ENCODE peak calls at places on chromosomes 3 and 15, in ten cellular contexts. K, X, B, Y, G, F, C, N, H and O are unnamed samples.

GRCh38 chr3:32391643-32392529 is at the start of gene CMTM7:
- DNase-seq in K (peak), X (peak), B (peak), Y (no peak), G (peak), F (peak), C (peak), N (peak), H (peak), O (peak)

GRCh38 chr15:52144656-52145055 is 32.1 kb upstream of the BCL2L10 start:
- DNase-seq in K (no peak), X (peak), B (no peak), Y (no peak), G (no peak), F (no peak), C (no peak), N (no peak), H (no peak), O (no peak)

GRCh38 chr3:120025520-120025919 is 68.7 kb downstream of the GSK3B start:
- DNase-seq in K (no peak), X (peak), B (no peak), Y (no peak), G (no peak), F (no peak), C (no peak), N (no peak), H (no peak), O (no peak)

GRCh38 chr3:180875071-180875698 is 37.3 kb upstream of the FXR1 start:
- DNase-seq in K (no peak), X (no peak), B (no peak), Y (no peak), G (no peak), F (no peak), C (peak), N (no peak), H (no peak), O (no peak)

GRCh38 chr3:57864853-57865252 is 108.7 kb downstream of the SLMAP start:
- DNase-seq in K (no peak), X (peak), B (peak), Y (no peak), G (no peak), F (peak), C (peak), N (no peak), H (no peak), O (no peak)

GRCh38 chr3:56976666-56977560 is 83.6 kb upstream of the SPATA12 start:
- DNase-seq in K (no peak), X (no peak), B (peak), Y (no peak), G (peak), F (peak), C (no peak), N (peak), H (no peak), O (no peak)

GRCh38 chr15:86336051-86336788 is 256.5 kb downstream of the AGBL1 start:
- DNase-seq in K (no peak), X (peak), B (no peak), Y (no peak), G (no peak), F (no peak), C (no peak), N (no peak), H (no peak), O (no peak)

GRCh38 chr3:129690406-129690805 is 83.9 kb upstream of the PLXND1 start:
- DNase-seq in K (no peak), X (peak), B (peak), Y (no peak), G (no peak), F (peak), C (peak), N (peak), H (no peak), O (peak)

GRCh38 chr3:120615863-120616599 is 19.9 kb downstream of the NDUFB4 start:
- DNase-seq in K (no peak), X (peak), B (no peak), Y (no peak), G (no peak), F (peak), C (no peak), N (no peak), H (no peak), O (no peak)

GRCh38 chr15:32717290-32718081 is at the start of gene GREM1:
- DNase-seq in K (peak), X (no peak), B (peak), Y (no peak), G (peak), F (peak), C (peak), N (peak), H (no peak), O (peak)

GRCh38 chr3:127368186-127369032 is 80.6 kb upstream of the PRR20G start:
- DNase-seq in K (peak), X (no peak), B (no peak), Y (no peak), G (no peak), F (no peak), C (no peak), N (no peak), H (no peak), O (no peak)

GRCh38 chr3:172696357-172696756 is 14.5 kb downstream of the NCEH1 start:
- DNase-seq in K (no peak), X (no peak), B (no peak), Y (no peak), G (no peak), F (no peak), C (no peak), N (no peak), H (no peak), O (no peak)

GRCh38 chr15:98177950-98178848 is 217.7 kb downstream of the ARRDC4 start:
- DNase-seq in K (no peak), X (peak), B (peak), Y (no peak), G (no peak), F (peak), C (peak), N (peak), H (no peak), O (peak)

GRCh38 chr15:57118013-57118799 is 199.8 kb downstream of the TCF12 start:
- DNase-seq in K (no peak), X (peak), B (peak), Y (no peak), G (no peak), F (peak), C (no peak), N (no peak), H (no peak), O (no peak)

GRCh38 chr3:159102001-159102400 is 300.1 kb downstream of the MFSD1 start:
- DNase-seq in K (no peak), X (no peak), B (no peak), Y (no peak), G (no peak), F (no peak), C (no peak), N (no peak), H (no peak), O (no peak)

GRCh38 chr3:31840252-31840651 is 140.8 kb downstream of the OSBPL10 start:
- DNase-seq in K (no peak), X (no peak), B (no peak), Y (no peak), G (no peak), F (no peak), C (no peak), N (no peak), H (no peak), O (no peak)

GRCh38 chr3:14768182-14768790 is 50.5 kb upstream of the FGD5 start:
- DNase-seq in K (no peak), X (no peak), B (no peak), Y (no peak), G (no peak), F (no peak), C (no peak), N (peak), H (peak), O (no peak)

GRCh38 chr3:182728248-182728647 is 65.1 kb upstream of the ATP11B start:
- DNase-seq in K (no peak), X (no peak), B (no peak), Y (no peak), G (no peak), F (no peak), C (no peak), N (no peak), H (no peak), O (no peak)

GRCh38 chr3:70849911-70850699 is 537.7 kb upstream of the MDFIC2 start:
- DNase-seq in K (no peak), X (peak), B (peak), Y (no peak), G (no peak), F (no peak), C (no peak), N (no peak), H (no peak), O (no peak)

GRCh38 chr15:36331531-36332275 is 247.7 kb upstream of the CDIN1 start:
- DNase-seq in K (no peak), X (no peak), B (no peak), Y (no peak), G (no peak), F (no peak), C (no peak), N (no peak), H (no peak), O (no peak)

GRCh38 chr15:78937132-78937739 is 7.6 kb downstream of the CTSH start:
- DNase-seq in K (no peak), X (no peak), B (no peak), Y (no peak), G (no peak), F (no peak), C (no peak), N (peak), H (no peak), O (no peak)
- H3K4me3 ChIP-seq in K (no peak), X (no peak), B (no peak), Y (no peak), G (no peak), F (no peak), C (no peak), N (no peak), H (no peak), O (no peak)

DNA sequence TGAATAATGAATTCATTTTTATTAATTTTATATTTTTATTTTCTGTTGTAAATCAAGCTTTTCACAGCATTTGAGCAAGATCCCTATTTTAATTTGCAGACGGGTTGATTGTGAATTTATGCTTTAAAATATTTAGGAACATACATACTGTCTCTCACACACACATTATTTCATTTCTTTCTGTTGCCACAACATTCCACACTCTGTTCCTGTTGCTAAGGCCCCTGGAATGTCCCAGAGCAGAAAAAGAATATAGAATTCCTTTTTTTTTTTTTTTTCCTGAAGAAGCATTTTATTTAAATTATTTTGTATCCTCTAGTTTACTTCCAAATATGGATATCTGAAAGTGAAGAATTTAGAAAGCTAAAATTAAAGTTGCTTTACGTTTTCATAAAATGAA is 36.8 kb upstream of the SCAANT1 start:
- DNase-seq in K (no peak), X (no peak), B (no peak), Y (no peak), G (no peak), F (peak), C (no peak), N (no peak), H (no peak), O (no peak)
- H3K27ac ChIP-seq in K (no peak), X (no peak), B (no peak), Y (no peak), G (no peak), F (no peak), C (no peak), N (no peak), H (no peak), O (no peak)

DNA sequence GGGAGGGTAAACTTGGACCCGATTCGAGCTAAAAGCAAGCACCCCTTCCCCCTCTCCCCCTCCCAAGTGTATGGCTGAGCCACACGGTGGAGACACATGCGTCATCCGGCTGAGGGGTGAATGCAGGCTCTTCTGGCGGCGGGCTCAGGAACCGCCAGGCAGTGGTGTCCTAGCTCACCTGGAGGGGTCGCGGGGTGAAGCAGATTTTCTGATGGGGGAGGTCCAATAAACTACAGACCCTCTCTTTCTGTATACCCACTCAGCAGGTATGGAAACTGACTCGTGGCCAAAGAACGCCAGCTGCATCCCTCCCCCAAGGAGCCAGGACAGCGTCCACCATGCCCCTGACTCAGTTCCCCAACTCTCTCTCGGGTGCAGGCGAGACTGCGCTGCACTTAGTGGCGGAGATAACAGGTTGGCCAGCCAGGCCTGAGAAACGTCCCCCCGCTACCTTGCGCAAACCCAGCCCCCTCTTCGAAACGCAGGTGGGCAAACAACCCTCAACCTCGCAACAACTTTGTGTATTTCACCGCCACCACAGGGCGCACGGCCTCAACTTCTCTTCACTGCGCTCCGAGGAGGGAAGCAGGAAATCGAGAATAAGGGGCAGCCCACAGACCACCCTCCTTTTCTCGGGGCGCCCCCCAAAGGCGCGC is 1.3 kb downstream of the MAGI1 start:
- DNase-seq in K (peak), X (peak), B (peak), Y (peak), G (peak), F (peak), C (peak), N (peak), H (peak), O (peak)
- TF ChIP-seq CTCF in K (peak), X (no peak), B (peak), Y (peak), G (no peak), F (peak), C (peak), N (no peak), H (peak), O (peak)

GRCh38 chr3:55540579-55540978 is 53.5 kb upstream of the WNT5A start:
- DNase-seq in K (no peak), X (no peak), B (no peak), Y (no peak), G (no peak), F (peak), C (no peak), N (no peak), H (no peak), O (no peak)

GRCh38 chr3:55541016-55541415 is 53.9 kb upstream of the WNT5A start:
- DNase-seq in K (no peak), X (no peak), B (no peak), Y (no peak), G (no peak), F (no peak), C (no peak), N (no peak), H (no peak), O (no peak)

GRCh38 chr3:55534876-55535275 is 47.8 kb upstream of the WNT5A start:
- DNase-seq in K (no peak), X (peak), B (no peak), Y (no peak), G (no peak), F (no peak), C (no peak), N (no peak), H (no peak), O (no peak)

GRCh38 chr3:55537563-55537962 is 50.5 kb upstream of the WNT5A start:
- DNase-seq in K (no peak), X (no peak), B (no peak), Y (no peak), G (no peak), F (no peak), C (no peak), N (no peak), H (no peak), O (no peak)

DNA sequence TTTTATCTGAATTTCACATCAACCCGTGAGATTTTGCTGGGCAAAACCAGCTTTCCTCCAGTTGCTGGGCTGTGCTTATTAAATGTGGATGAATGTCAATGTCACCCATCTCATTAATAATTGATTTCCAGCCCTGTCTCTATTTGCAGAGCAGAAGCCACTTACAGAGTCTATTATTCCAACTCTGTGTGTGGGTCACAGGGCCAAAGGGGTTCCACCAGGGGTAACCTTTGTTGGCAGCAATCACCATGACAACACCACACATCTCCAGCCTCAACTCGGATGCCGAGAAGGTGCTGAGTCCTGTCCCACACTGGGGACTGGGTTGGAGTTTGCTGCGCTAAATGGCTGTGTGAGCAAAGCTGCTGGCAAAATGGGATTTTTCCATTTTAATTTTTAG is 51.1 kb upstream of the WNT5A start:
- DNase-seq in K (no peak), X (no peak), B (no peak), Y (no peak), G (no peak), F (peak), C (no peak), N (no peak), H (no peak), O (no peak)
- H3K4me3 ChIP-seq in K (no peak), X (no peak), B (no peak), Y (no peak), G (no peak), F (no peak), C (no peak), N (no peak), H (no peak), O (no peak)

DNA sequence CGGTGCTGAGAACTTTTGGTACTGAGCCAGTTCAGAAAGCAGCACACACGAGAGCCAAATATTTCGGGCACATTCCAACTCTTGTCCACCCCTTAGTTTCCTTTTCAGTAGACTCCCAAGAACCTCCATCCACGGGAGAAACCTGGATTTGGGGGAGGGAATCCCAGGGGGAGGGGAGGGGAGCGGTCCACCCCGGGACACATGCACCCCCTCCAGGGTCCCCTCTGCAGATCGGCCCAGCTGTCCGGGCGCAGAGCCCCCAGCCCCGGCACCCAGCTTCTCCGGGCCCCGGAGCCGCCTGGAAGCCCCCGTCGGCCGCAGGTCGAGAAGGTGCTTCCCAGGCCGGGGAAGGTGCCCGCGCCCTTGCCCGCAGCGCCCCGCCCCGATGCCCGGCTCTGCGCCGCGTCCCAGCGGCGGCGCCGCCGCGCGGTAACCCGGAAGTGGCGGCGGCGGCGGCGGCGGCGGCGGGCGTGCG is 449 bp upstream of the ABHD17C start:
- DNase-seq in K (no peak), X (peak), B (no peak), Y (no peak), G (peak), F (peak), C (peak), N (peak), H (peak), O (no peak)
- H3K27ac ChIP-seq in K (peak), X (peak), B (peak), Y (peak), G (peak), F (no peak), C (no peak), N (peak), H (peak), O (no peak)